ENCODE peak calls at places on chromosomes 12 and 14, in nine cellular contexts. A is left colon; Y is KG1; B is effector memory CD8-positive, alpha-beta T cell; W is coronary artery; X is left cardiac atrium; N is left ventricle myocardium inferior; I is astrocyte of the hippocampus; D is D341Med. R is an unnamed sample.

GRCh38 chr12:50765325-50765911 is 1.5 kb downstream of the ATF1 start:
- DNase-seq in A (peak; percentile 49), Y (no peak), B (peak; percentile 44), W (no peak), X (no peak), N (no peak), I (peak; percentile 62), D (peak; percentile 62), R (peak; percentile 33)

GRCh38 chr12:1870998-1871917 is 47.2 kb downstream of the CACNA2D4 start:
- DNase-seq in A (no peak), Y (no peak), B (no peak), W (no peak), X (no peak), N (no peak), I (no peak), D (no peak), R (no peak)

GRCh38 chr14:73712071-73712506 is 2.1 kb downstream of the PNMA1 start:
- DNase-seq in A (no peak), Y (no peak), B (no peak), W (no peak), X (no peak), N (no peak), I (no peak), D (no peak), R (no peak)

GRCh38 chr12:31959701-31960391 is 631 bp downstream of the RESF1 start:
- DNase-seq in A (peak; percentile 55), Y (peak; percentile 77), B (peak; percentile 65), W (peak; percentile 82), X (peak; percentile 75), N (peak; percentile 75), I (peak; percentile 82), D (peak; percentile 83), R (peak; percentile 65)

GRCh38 chr14:62661818-62662217 is 383.4 kb downstream of the KCNH5 start:
- DNase-seq in A (no peak), Y (no peak), B (no peak), W (no peak), X (no peak), N (no peak), I (no peak), D (no peak), R (no peak)

GRCh38 chr12:130266751-130267150 is 70.9 kb upstream of the PIWIL1 start:
- DNase-seq in A (no peak), Y (no peak), B (no peak), W (no peak), X (no peak), N (no peak), I (no peak), D (no peak), R (no peak)

GRCh38 chr12:115011703-115012102 is 327.7 kb upstream of the TBX3 start:
- DNase-seq in A (no peak), Y (no peak), B (no peak), W (no peak), X (no peak), N (no peak), I (no peak), D (no peak), R (no peak)

GRCh38 chr12:461425-461824 is 1.7 kb downstream of the B4GALNT3 start:
- DNase-seq in A (peak; percentile 69), Y (no peak), B (no peak), W (no peak), X (no peak), N (no peak), I (no peak), D (no peak), R (no peak)

R was measured in thyroid gland.